ENCODE peak calls at places on chromosomes 3 and 15, in four cellular contexts. J, V, K and B are unnamed samples.
A peak's percentile ranks its signal among the peaks of the same experiment; 100 is the strongest.

GRCh38 chr3:151630938-151631417 is 102.7 kb upstream of the AADACL2 start:
- DNase-seq in J (no peak), V (no peak), K (peak; percentile 62), B (peak; percentile 87)

GRCh38 chr15:81291916-81292424 is 32.0 kb downstream of the STARD5 start:
- DNase-seq in J (no peak), V (no peak), K (no peak), B (no peak)

GRCh38 chr3:76206351-76206750 is 421.0 kb upstream of the ZNF717 start:
- DNase-seq in J (no peak), V (no peak), K (no peak), B (peak; percentile 90)

GRCh38 chr3:148718982-148719862 is 21.5 kb downstream of the AGTR1 start:
- DNase-seq in J (no peak), V (no peak), K (no peak), B (peak; percentile 11)

GRCh38 chr15:36858423-36858822 is 241.9 kb downstream of the MEIS2 start:
- DNase-seq in J (no peak), V (no peak), K (no peak), B (no peak)

GRCh38 chr3:186427627-186428026 is 65.6 kb upstream of the DGKG start:
- DNase-seq in J (no peak), V (peak; percentile 84), K (peak; percentile 8), B (peak; percentile 45)

GRCh38 chr15:83926116-83926515 is 272.2 kb downstream of the ADAMTSL3 start:
- DNase-seq in J (no peak), V (no peak), K (no peak), B (peak; percentile 18)

GRCh38 chr15:66638377-66638776 is 63.7 kb upstream of the SMAD6 start:
- DNase-seq in J (no peak), V (no peak), K (no peak), B (no peak)

GRCh38 chr3:40129510-40129909 is 180.0 kb upstream of the EIF1B start:
- DNase-seq in J (no peak), V (no peak), K (no peak), B (no peak)

GRCh38 chr3:57127849-57128566 is 37.1 kb downstream of the IL17RD start:
- DNase-seq in J (no peak), V (no peak), K (no peak), B (peak; percentile 41)

GRCh38 chr15:83323296-83323711 is 38.8 kb upstream of the BNC1 start:
- DNase-seq in J (no peak), V (no peak), K (no peak), B (no peak)

GRCh38 chr3:52143616-52144015 is 10.6 kb downstream of the POC1A start:
- DNase-seq in J (no peak), V (no peak), K (no peak), B (no peak)

GRCh38 chr3:50491023-50491422 is 12.4 kb downstream of the CACNA2D2 start:
- DNase-seq in J (no peak), V (no peak), K (no peak), B (no peak)

GRCh38 chr15:42494998-42495360 is 455 bp upstream of the SNAP23 start:
- DNase-seq in J (peak; percentile 30), V (peak; percentile 6), K (peak; percentile 46), B (peak; percentile 80)

GRCh38 chr3:197376020-197376419 is 77.6 kb upstream of the DLG1 start:
- DNase-seq in J (no peak), V (no peak), K (no peak), B (no peak)

GRCh38 chr3:102192575-102192974 is 242.2 kb upstream of the ZPLD1 start:
- DNase-seq in J (no peak), V (no peak), K (no peak), B (no peak)

GRCh38 chr15:67701669-67702068 is 123.6 kb upstream of the SKOR1 start:
- DNase-seq in J (no peak), V (no peak), K (no peak), B (peak; percentile 15)

GRCh38 chr3:197327701-197328100 is 29.3 kb upstream of the DLG1 start:
- DNase-seq in J (no peak), V (no peak), K (no peak), B (no peak)

GRCh38 chr3:175192536-175192935 is 333.4 kb downstream of the NAALADL2 start:
- DNase-seq in J (no peak), V (no peak), K (no peak), B (no peak)

GRCh38 chr3:184656991-184657669 is 54.7 kb downstream of the MAGEF1 start:
- DNase-seq in J (no peak), V (peak; percentile 24), K (no peak), B (no peak)

GRCh38 chr3:45682786-45683185 is 6.4 kb upstream of the SACM1L start:
- DNase-seq in J (no peak), V (no peak), K (peak; percentile 28), B (no peak)

GRCh38 chr3:8529197-8529637 is 27.6 kb downstream of the LMCD1 start:
- DNase-seq in J (no peak), V (no peak), K (no peak), B (no peak)

GRCh38 chr15:100202309-100202943 is 139.3 kb downstream of the ADAMTS17 start:
- DNase-seq in J (no peak), V (no peak), K (no peak), B (no peak)

GRCh38 chr3:38031022-38031994 is 1.9 kb upstream of the PLCD1 start:
- DNase-seq in J (peak; percentile 16), V (peak; percentile 24), K (no peak), B (peak; percentile 10)

GRCh38 chr3:150528359-150528797 is 17.9 kb downstream of the SERP1 start:
- DNase-seq in J (no peak), V (no peak), K (peak; percentile 28), B (peak; percentile 43)